ENCODE peak calls at places on chromosomes 3 and 15, in nine cellular contexts. R, L, H, Z, J, S, I, Q and W are unnamed samples.

GRCh38 chr3:32817195-32817560 is 619 bp upstream of the TRIM71 start:
- DNase-seq in R (no peak), L (no peak), H (peak; percentile 4), Z (no peak), J (no peak), S (no peak), I (peak; percentile 18), Q (no peak), W (no peak)

GRCh38 chr3:62084558-62084957 is 288.8 kb downstream of the FEZF2 start:
- DNase-seq in R (peak; percentile 64), L (no peak), H (no peak), Z (no peak), J (no peak), S (no peak), I (peak; percentile 26), Q (no peak), W (no peak)

GRCh38 chr3:124395584-124396340 is 334.5 kb upstream of the UMPS start:
- DNase-seq in R (no peak), L (peak; percentile 35), H (no peak), Z (no peak), J (no peak), S (no peak), I (no peak), Q (no peak), W (no peak)

GRCh38 chr3:37922721-37923575 is 61.3 kb downstream of the CTDSPL start:
- DNase-seq in R (peak; percentile 56), L (no peak), H (no peak), Z (no peak), J (peak; percentile 71), S (no peak), I (no peak), Q (peak; percentile 36), W (no peak)

GRCh38 chr15:97077930-97078329 is 747.4 kb downstream of the NR2F2 start:
- DNase-seq in R (no peak), L (no peak), H (no peak), Z (no peak), J (no peak), S (no peak), I (no peak), Q (no peak), W (no peak)

GRCh38 chr3:119149484-119149883 is 3.5 kb downstream of the TEX55 start:
- DNase-seq in R (peak; percentile 12), L (peak; percentile 60), H (no peak), Z (no peak), J (peak; percentile 30), S (no peak), I (no peak), Q (no peak), W (no peak)

GRCh38 chr3:24149032-24149431 is 203.9 kb downstream of the NR1D2 start:
- DNase-seq in R (no peak), L (no peak), H (no peak), Z (no peak), J (no peak), S (no peak), I (no peak), Q (no peak), W (no peak)

GRCh38 chr3:98732239-98733054 is 30.7 kb upstream of the ST3GAL6 start:
- DNase-seq in R (peak; percentile 56), L (peak; percentile 23), H (no peak), Z (no peak), J (peak; percentile 60), S (no peak), I (peak; percentile 68), Q (peak; percentile 46), W (no peak)

GRCh38 chr3:119550090-119550910 is 9.1 kb downstream of the CD80 start:
- DNase-seq in R (no peak), L (no peak), H (no peak), Z (no peak), J (no peak), S (no peak), I (no peak), Q (no peak), W (no peak)

GRCh38 chr15:31325432-31325975 is 1.1 kb upstream of the KLF13 start:
- DNase-seq in R (no peak), L (no peak), H (no peak), Z (no peak), J (no peak), S (peak; percentile 46), I (peak; percentile 78), Q (peak; percentile 61), W (no peak)

GRCh38 chr3:130457681-130458080 is 59.3 kb upstream of the COL6A6 start:
- DNase-seq in R (no peak), L (no peak), H (no peak), Z (no peak), J (no peak), S (no peak), I (no peak), Q (no peak), W (no peak)

GRCh38 chr15:57329582-57330367 is 46.5 kb upstream of the CGNL1 start:
- DNase-seq in R (no peak), L (peak; percentile 21), H (no peak), Z (no peak), J (no peak), S (no peak), I (no peak), Q (no peak), W (no peak)

GRCh38 chr3:104102386-104102785 is 1264.3 kb upstream of the ALCAM start:
- DNase-seq in R (peak; percentile 53), L (peak; percentile 52), H (no peak), Z (peak; percentile 54), J (peak; percentile 62), S (no peak), I (peak; percentile 16), Q (no peak), W (peak; percentile 2)

GRCh38 chr15:62854420-62855084 is 188.0 kb upstream of the TPM1 start:
- DNase-seq in R (no peak), L (no peak), H (no peak), Z (no peak), J (no peak), S (no peak), I (no peak), Q (no peak), W (no peak)

GRCh38 chr15:67836955-67837354 is 2.9 kb downstream of the RNU6-1 start:
- DNase-seq in R (no peak), L (no peak), H (no peak), Z (no peak), J (no peak), S (no peak), I (no peak), Q (no peak), W (no peak)

GRCh38 chr15:45544266-45545023 is 21.9 kb upstream of the SLC30A4 start:
- DNase-seq in R (no peak), L (no peak), H (no peak), Z (no peak), J (no peak), S (no peak), I (no peak), Q (no peak), W (no peak)

GRCh38 chr15:70036585-70037343 is 61.0 kb downstream of the TLE3 start:
- DNase-seq in R (no peak), L (no peak), H (no peak), Z (no peak), J (no peak), S (no peak), I (no peak), Q (no peak), W (no peak)

GRCh38 chr3:194689493-194689901 is 3.8 kb downstream of the FAM43A start:
- DNase-seq in R (peak; percentile 8), L (peak; percentile 74), H (no peak), Z (no peak), J (peak; percentile 60), S (no peak), I (no peak), Q (peak; percentile 39), W (peak; percentile 85)

GRCh38 chr15:76012021-76012551 is at the start of gene NRG4:
- DNase-seq in R (peak; percentile 4), L (peak; percentile 33), H (no peak), Z (peak; percentile 47), J (no peak), S (no peak), I (no peak), Q (no peak), W (no peak)

GRCh38 chr3:133283958-133284807 is 115.7 kb upstream of the BFSP2 start:
- DNase-seq in R (no peak), L (no peak), H (no peak), Z (no peak), J (no peak), S (no peak), I (no peak), Q (no peak), W (no peak)

GRCh38 chr3:30271781-30272180 is 334.6 kb upstream of the TGFBR2 start:
- DNase-seq in R (no peak), L (no peak), H (no peak), Z (no peak), J (no peak), S (no peak), I (no peak), Q (no peak), W (no peak)